ENCODE peak calls at places on chromosome 13, in six cellular contexts. One of them, this sample, is unnamed.

GRCh38 chr13:27182844-27183497 is 11.4 kb upstream of the USP12 start:
- DNase-seq in astrocyte: peak; percentile 91
- DNase-seq in EL: peak; percentile 96
- DNase-seq in NCI-H1048: no peak
- DNase-seq in iPS-NIHi11: no peak
- DNase-seq in aorta: peak; percentile 82
- DNase-seq in this sample: peak; percentile 94

GRCh38 chr13:79386125-79386822 is 19.8 kb downstream of the RBM26 start:
- DNase-seq in EL: no peak
- DNase-seq in NCI-H1048: no peak
- DNase-seq in astrocyte: peak; percentile 61
- DNase-seq in iPS-NIHi11: no peak
- DNase-seq in aorta: no peak
- DNase-seq in this sample: no peak

GRCh38 chr13:34435338-34435737 is 506.7 kb upstream of the NBEA start:
- DNase-seq in EL: peak; percentile 74
- DNase-seq in NCI-H1048: no peak
- DNase-seq in aorta: no peak
- DNase-seq in astrocyte: peak; percentile 63
- DNase-seq in iPS-NIHi11: no peak
- DNase-seq in this sample: peak; percentile 52

GRCh38 chr13:107721436-107721835 is 493.9 kb downstream of the LIG4 start:
- DNase-seq in astrocyte: no peak
- DNase-seq in NCI-H1048: no peak
- DNase-seq in aorta: no peak
- DNase-seq in iPS-NIHi11: no peak
- DNase-seq in EL: no peak
- DNase-seq in this sample: no peak

GRCh38 chr13:103066991-103067390 is 774 bp upstream of the SLC10A2 start:
- DNase-seq in astrocyte: no peak
- DNase-seq in EL: no peak
- DNase-seq in aorta: no peak
- DNase-seq in iPS-NIHi11: no peak
- DNase-seq in NCI-H1048: no peak
- DNase-seq in this sample: no peak

GRCh38 chr13:114053026-114053425 is 79.2 kb upstream of the C13orf46 start:
- DNase-seq in astrocyte: peak; percentile 74
- DNase-seq in iPS-NIHi11: no peak
- DNase-seq in aorta: no peak
- DNase-seq in NCI-H1048: no peak
- DNase-seq in EL: peak; percentile 66
- DNase-seq in this sample: no peak

GRCh38 chr13:25678398-25678797 is 306.6 kb downstream of the ATP8A2 start:
- DNase-seq in iPS-NIHi11: no peak
- DNase-seq in astrocyte: no peak
- DNase-seq in NCI-H1048: no peak
- DNase-seq in aorta: no peak
- DNase-seq in EL: no peak
- DNase-seq in this sample: no peak

GRCh38 chr13:113550453-113550852 is 34.1 kb upstream of the TFDP1 start:
- DNase-seq in NCI-H1048: no peak
- DNase-seq in EL: no peak
- DNase-seq in astrocyte: no peak
- DNase-seq in iPS-NIHi11: no peak
- DNase-seq in aorta: no peak
- DNase-seq in this sample: no peak

GRCh38 chr13:46516624-46517318 is 36.2 kb upstream of the LRCH1 start:
- DNase-seq in NCI-H1048: no peak
- DNase-seq in astrocyte: no peak
- DNase-seq in aorta: no peak
- DNase-seq in EL: no peak
- DNase-seq in iPS-NIHi11: peak; percentile 29
- DNase-seq in this sample: no peak

GRCh38 chr13:27797228-27797624 is 4.9 kb downstream of the GSX1 start:
- DNase-seq in aorta: no peak
- DNase-seq in astrocyte: no peak
- DNase-seq in iPS-NIHi11: peak; percentile 66
- DNase-seq in NCI-H1048: no peak
- DNase-seq in EL: peak; percentile 46
- DNase-seq in this sample: peak; percentile 32

GRCh38 chr13:92989301-92989700 is 237.3 kb upstream of the GPC6 start:
- DNase-seq in aorta: no peak
- DNase-seq in EL: peak; percentile 28
- DNase-seq in iPS-NIHi11: no peak
- DNase-seq in NCI-H1048: no peak
- DNase-seq in astrocyte: peak; percentile 80
- DNase-seq in this sample: no peak

GRCh38 chr13:32314968-32315254 is 252 bp downstream of the ZAR1L start:
- DNase-seq in NCI-H1048: peak; percentile 14
- DNase-seq in astrocyte: peak; percentile 48
- DNase-seq in EL: peak; percentile 63
- DNase-seq in iPS-NIHi11: peak; percentile 31
- DNase-seq in aorta: peak; percentile 52
- DNase-seq in this sample: peak; percentile 5

GRCh38 chr13:114309086-114309485 is 5.2 kb upstream of the CHAMP1 start:
- DNase-seq in EL: no peak
- DNase-seq in aorta: no peak
- DNase-seq in NCI-H1048: no peak
- DNase-seq in iPS-NIHi11: no peak
- DNase-seq in astrocyte: no peak
- DNase-seq in this sample: no peak

GRCh38 chr13:66665991-66666390 is 564.1 kb downstream of the PCDH9 start:
- DNase-seq in EL: peak; percentile 62
- DNase-seq in iPS-NIHi11: peak; percentile 48
- DNase-seq in astrocyte: peak; percentile 92
- DNase-seq in aorta: peak; percentile 46
- DNase-seq in NCI-H1048: no peak
- DNase-seq in this sample: peak; percentile 33

GRCh38 chr13:49329831-49330545 is 82.3 kb downstream of the CDADC1 start:
- DNase-seq in iPS-NIHi11: no peak
- DNase-seq in EL: no peak
- DNase-seq in NCI-H1048: no peak
- DNase-seq in aorta: no peak
- DNase-seq in astrocyte: no peak
- DNase-seq in this sample: no peak

GRCh38 chr13:98845726-98846125 is 93.3 kb upstream of the SLC15A1 start:
- DNase-seq in iPS-NIHi11: no peak
- DNase-seq in aorta: no peak
- DNase-seq in EL: no peak
- DNase-seq in NCI-H1048: no peak
- DNase-seq in astrocyte: no peak
- DNase-seq in this sample: no peak

GRCh38 chr13:34001357-34001756 is 183.4 kb downstream of the RFC3 start:
- DNase-seq in aorta: no peak
- DNase-seq in iPS-NIHi11: no peak
- DNase-seq in NCI-H1048: no peak
- DNase-seq in EL: no peak
- DNase-seq in astrocyte: no peak
- DNase-seq in this sample: no peak

GRCh38 chr13:103431880-103432279 is 365.7 kb upstream of the SLC10A2 start:
- DNase-seq in EL: no peak
- DNase-seq in iPS-NIHi11: no peak
- DNase-seq in aorta: no peak
- DNase-seq in NCI-H1048: no peak
- DNase-seq in astrocyte: no peak
- DNase-seq in this sample: no peak

GRCh38 chr13:26646603-26647002 is 89.1 kb downstream of the WASF3 start:
- DNase-seq in EL: no peak
- DNase-seq in NCI-H1048: no peak
- DNase-seq in aorta: no peak
- DNase-seq in astrocyte: no peak
- DNase-seq in iPS-NIHi11: peak; percentile 39
- DNase-seq in this sample: no peak

GRCh38 chr13:27311518-27312208 is 41.0 kb downstream of the RASL11A start:
- DNase-seq in EL: no peak
- DNase-seq in iPS-NIHi11: no peak
- DNase-seq in NCI-H1048: no peak
- DNase-seq in astrocyte: no peak
- DNase-seq in aorta: no peak
- DNase-seq in this sample: no peak

GRCh38 chr13:25247345-25247744 is 39.9 kb downstream of the MTMR6 start:
- DNase-seq in iPS-NIHi11: no peak
- DNase-seq in astrocyte: no peak
- DNase-seq in EL: no peak
- DNase-seq in aorta: no peak
- DNase-seq in NCI-H1048: no peak
- DNase-seq in this sample: no peak

This sample was measured in PC-3.